ENCODE peak calls at places on chromosomes 13 and 19, in nine cellular contexts. One of them, this sample, is unnamed.

GRCh38 chr19:48481846-48482639 is 12.9 kb downstream of the CYTH2 start:
- DNase-seq in endodermal cell: peak; percentile 34
- DNase-seq in ascending aorta: no peak
- DNase-seq in suprapubic skin: no peak
- DNase-seq in HepG2: no peak
- DNase-seq in GM23248: peak; percentile 76
- DNase-seq in heart right ventricle: no peak
- DNase-seq in sigmoid colon: no peak
- DNase-seq in Peyer's patch: no peak
- DNase-seq in this sample: no peak

GRCh38 chr13:86960876-86961275 is 710.3 kb upstream of the SLITRK5 start:
- DNase-seq in suprapubic skin: no peak
- DNase-seq in heart right ventricle: no peak
- DNase-seq in HepG2: no peak
- DNase-seq in endodermal cell: no peak
- DNase-seq in ascending aorta: no peak
- DNase-seq in GM23248: peak; percentile 36
- DNase-seq in Peyer's patch: no peak
- DNase-seq in sigmoid colon: no peak
- DNase-seq in this sample: no peak

GRCh38 chr13:32017449-32017848 is 14.1 kb upstream of the FRY start:
- DNase-seq in sigmoid colon: no peak
- DNase-seq in suprapubic skin: no peak
- DNase-seq in ascending aorta: no peak
- DNase-seq in Peyer's patch: no peak
- DNase-seq in GM23248: no peak
- DNase-seq in heart right ventricle: no peak
- DNase-seq in HepG2: no peak
- DNase-seq in endodermal cell: no peak
- DNase-seq in this sample: no peak

GRCh38 chr19:27392027-27392632 is 1820.8 kb downstream of the UQCRFS1 start:
- DNase-seq in suprapubic skin: peak; percentile 67
- DNase-seq in sigmoid colon: no peak
- DNase-seq in endodermal cell: peak; percentile 20
- DNase-seq in heart right ventricle: no peak
- DNase-seq in GM23248: no peak
- DNase-seq in ascending aorta: no peak
- DNase-seq in HepG2: no peak
- DNase-seq in Peyer's patch: no peak
- DNase-seq in this sample: no peak

GRCh38 chr13:97653741-97654140 is 219.8 kb downstream of the RAP2A start:
- DNase-seq in heart right ventricle: no peak
- DNase-seq in Peyer's patch: no peak
- DNase-seq in suprapubic skin: no peak
- DNase-seq in HepG2: no peak
- DNase-seq in GM23248: peak; percentile 45
- DNase-seq in endodermal cell: no peak
- DNase-seq in sigmoid colon: no peak
- DNase-seq in ascending aorta: no peak
- DNase-seq in this sample: no peak

GRCh38 chr19:4473708-4474503 is 1.8 kb downstream of the HDGFL2 start:
- DNase-seq in endodermal cell: peak; percentile 71
- DNase-seq in ascending aorta: no peak
- DNase-seq in sigmoid colon: no peak
- DNase-seq in GM23248: peak; percentile 59
- DNase-seq in suprapubic skin: no peak
- DNase-seq in Peyer's patch: no peak
- DNase-seq in heart right ventricle: no peak
- DNase-seq in HepG2: no peak
- DNase-seq in this sample: no peak

GRCh38 chr13:73210218-73210883 is 151.5 kb downstream of the KLF5 start:
- DNase-seq in GM23248: peak; percentile 15
- DNase-seq in endodermal cell: no peak
- DNase-seq in suprapubic skin: no peak
- DNase-seq in heart right ventricle: no peak
- DNase-seq in HepG2: peak; percentile 82
- DNase-seq in Peyer's patch: no peak
- DNase-seq in ascending aorta: no peak
- DNase-seq in sigmoid colon: no peak
- DNase-seq in this sample: no peak

GRCh38 chr13:32883501-32883900 is 132.7 kb upstream of the KL start:
- DNase-seq in Peyer's patch: no peak
- DNase-seq in GM23248: peak; percentile 57
- DNase-seq in suprapubic skin: no peak
- DNase-seq in sigmoid colon: no peak
- DNase-seq in ascending aorta: no peak
- DNase-seq in endodermal cell: no peak
- DNase-seq in heart right ventricle: no peak
- DNase-seq in HepG2: no peak
- DNase-seq in this sample: peak; percentile 44

GRCh38 chr19:22619371-22619770 is 14.8 kb upstream of the ZNF492 start:
- DNase-seq in suprapubic skin: peak; percentile 47
- DNase-seq in heart right ventricle: peak; percentile 42
- DNase-seq in sigmoid colon: no peak
- DNase-seq in endodermal cell: no peak
- DNase-seq in HepG2: no peak
- DNase-seq in ascending aorta: no peak
- DNase-seq in Peyer's patch: no peak
- DNase-seq in GM23248: no peak
- DNase-seq in this sample: no peak

GRCh38 chr13:27997904-27998522 is 9.5 kb upstream of the URAD start:
- DNase-seq in suprapubic skin: no peak
- DNase-seq in sigmoid colon: no peak
- DNase-seq in Peyer's patch: peak; percentile 78
- DNase-seq in heart right ventricle: peak; percentile 67
- DNase-seq in ascending aorta: no peak
- DNase-seq in endodermal cell: peak; percentile 86
- DNase-seq in GM23248: peak; percentile 71
- DNase-seq in HepG2: peak; percentile 48
- DNase-seq in this sample: peak; percentile 55

GRCh38 chr13:39913928-39914327 is 258.5 kb downstream of the COG6 start:
- DNase-seq in ascending aorta: no peak
- DNase-seq in heart right ventricle: no peak
- DNase-seq in endodermal cell: no peak
- DNase-seq in sigmoid colon: peak; percentile 73
- DNase-seq in Peyer's patch: no peak
- DNase-seq in HepG2: no peak
- DNase-seq in GM23248: peak; percentile 13
- DNase-seq in suprapubic skin: no peak
- DNase-seq in this sample: no peak

GRCh38 chr13:32905063-32905863 is 111.0 kb upstream of the KL start:
- DNase-seq in HepG2: no peak
- DNase-seq in suprapubic skin: no peak
- DNase-seq in endodermal cell: no peak
- DNase-seq in heart right ventricle: no peak
- DNase-seq in GM23248: peak; percentile 67
- DNase-seq in ascending aorta: no peak
- DNase-seq in Peyer's patch: no peak
- DNase-seq in sigmoid colon: no peak
- DNase-seq in this sample: no peak

GRCh38 chr19:45117666-45118065 is 24.7 kb downstream of the PPP1R37 start:
- DNase-seq in ascending aorta: no peak
- DNase-seq in GM23248: no peak
- DNase-seq in sigmoid colon: no peak
- DNase-seq in heart right ventricle: no peak
- DNase-seq in Peyer's patch: no peak
- DNase-seq in endodermal cell: no peak
- DNase-seq in suprapubic skin: no peak
- DNase-seq in HepG2: no peak
- DNase-seq in this sample: no peak

GRCh38 chr19:35756373-35757230 is at the start of gene HSPB6:
- DNase-seq in ascending aorta: no peak
- DNase-seq in sigmoid colon: peak; percentile 90
- DNase-seq in endodermal cell: peak; percentile 76
- DNase-seq in suprapubic skin: no peak
- DNase-seq in HepG2: no peak
- DNase-seq in GM23248: peak; percentile 80
- DNase-seq in heart right ventricle: peak; percentile 76
- DNase-seq in Peyer's patch: no peak
- DNase-seq in this sample: peak; percentile 53

GRCh38 chr13:71603255-71603654 is 263.7 kb downstream of the DACH1 start:
- DNase-seq in GM23248: no peak
- DNase-seq in Peyer's patch: no peak
- DNase-seq in endodermal cell: no peak
- DNase-seq in suprapubic skin: no peak
- DNase-seq in ascending aorta: no peak
- DNase-seq in sigmoid colon: no peak
- DNase-seq in heart right ventricle: no peak
- DNase-seq in HepG2: no peak
- DNase-seq in this sample: no peak

GRCh38 chr13:49587311-49587847 is 2.0 kb upstream of the RCBTB1 start:
- DNase-seq in HepG2: peak; percentile 80
- DNase-seq in GM23248: peak; percentile 57
- DNase-seq in heart right ventricle: no peak
- DNase-seq in ascending aorta: no peak
- DNase-seq in Peyer's patch: no peak
- DNase-seq in sigmoid colon: no peak
- DNase-seq in suprapubic skin: no peak
- DNase-seq in endodermal cell: no peak
- DNase-seq in this sample: no peak

GRCh38 chr19:47075179-47075811 is 26.9 kb upstream of the TMEM160 start:
- DNase-seq in heart right ventricle: no peak
- DNase-seq in ascending aorta: no peak
- DNase-seq in sigmoid colon: no peak
- DNase-seq in Peyer's patch: no peak
- DNase-seq in suprapubic skin: no peak
- DNase-seq in endodermal cell: no peak
- DNase-seq in HepG2: no peak
- DNase-seq in GM23248: no peak
- DNase-seq in this sample: no peak

GRCh38 chr19:28500982-28501633 is 711.8 kb downstream of the UQCRFS1 start:
- DNase-seq in sigmoid colon: peak; percentile 34
- DNase-seq in Peyer's patch: no peak
- DNase-seq in ascending aorta: no peak
- DNase-seq in heart right ventricle: no peak
- DNase-seq in endodermal cell: peak; percentile 13
- DNase-seq in GM23248: no peak
- DNase-seq in suprapubic skin: no peak
- DNase-seq in HepG2: no peak
- DNase-seq in this sample: no peak
- H3K9me3 ChIP-seq in sigmoid colon: no peaks in the 10 kb centered on the region
- H3K9me3 ChIP-seq in Peyer's patch: no peaks in the 10 kb centered on the region
- H3K9me3 ChIP-seq in ascending aorta: no peaks in the 10 kb centered on the region
- H3K9me3 ChIP-seq in heart right ventricle: no peaks in the 10 kb centered on the region
- H3K9me3 ChIP-seq in endodermal cell: no peaks in the 10 kb centered on the region
- H3K9me3 ChIP-seq in GM23248: no peaks in the 10 kb centered on the region
- H3K9me3 ChIP-seq in suprapubic skin: no peaks in the 10 kb centered on the region
- H3K9me3 ChIP-seq in HepG2: peaks cover 82% of the 10 kb centered on the region
- H3K9me3 ChIP-seq in this sample: no peaks in the 10 kb centered on the region

DNA sequence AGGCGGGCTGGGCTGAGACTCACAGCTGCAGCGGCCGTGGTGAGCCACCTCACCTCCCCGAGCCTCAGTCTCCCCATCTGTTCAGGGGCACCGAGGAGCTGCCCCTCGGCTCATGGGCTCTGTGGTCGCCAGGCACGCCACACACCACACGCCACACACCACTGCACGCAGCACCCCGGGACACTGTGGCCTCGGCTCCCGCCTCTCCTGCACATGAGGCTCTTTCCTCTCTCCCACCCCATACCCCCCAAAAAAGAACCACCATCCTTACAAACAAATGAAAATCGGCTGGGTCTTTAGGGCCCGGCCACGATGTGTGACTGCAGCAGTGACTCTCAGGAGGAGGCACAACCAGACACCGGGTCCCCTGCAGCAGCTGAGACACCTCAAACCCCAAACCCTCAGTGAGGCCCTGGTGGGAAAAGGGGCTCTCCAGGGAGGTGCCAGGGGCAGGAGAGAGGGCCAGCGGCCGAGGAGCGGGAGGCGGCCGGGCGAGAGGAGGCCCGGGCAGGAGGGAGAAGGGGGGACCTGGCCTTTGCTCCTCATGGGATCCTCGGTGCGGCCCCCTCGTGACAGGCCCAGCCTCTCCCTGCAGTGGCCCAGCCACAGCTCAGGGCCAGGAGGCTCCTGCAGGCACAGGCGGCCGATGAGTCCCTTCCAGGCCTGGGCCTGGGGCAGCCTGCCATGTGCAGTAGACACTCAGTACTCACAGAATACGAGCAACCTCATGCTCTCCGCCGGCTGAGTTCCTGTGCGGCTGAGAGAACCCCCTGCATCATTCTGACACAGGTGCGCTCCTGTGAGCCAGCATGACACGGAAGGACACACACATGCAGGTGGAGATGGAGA is 66.3 kb downstream of the RASA3 start:
- DNase-seq in suprapubic skin: no peak
- DNase-seq in Peyer's patch: peak; percentile 80
- DNase-seq in sigmoid colon: peak; percentile 82
- DNase-seq in HepG2: no peak
- DNase-seq in heart right ventricle: peak; percentile 38
- DNase-seq in endodermal cell: no peak
- DNase-seq in ascending aorta: no peak
- DNase-seq in GM23248: peak; percentile 51
- DNase-seq in this sample: no peak
- H3K4me3 ChIP-seq in suprapubic skin: peak overlapping the region; percentile 32
- H3K4me3 ChIP-seq in Peyer's patch: peak overlapping the region; percentile 40
- H3K4me3 ChIP-seq in sigmoid colon: no peak overlapping the region
- H3K4me3 ChIP-seq in HepG2: no peak overlapping the region
- H3K4me3 ChIP-seq in heart right ventricle: no peak overlapping the region
- H3K4me3 ChIP-seq in endodermal cell: no peak overlapping the region
- H3K4me3 ChIP-seq in ascending aorta: no peak overlapping the region
- H3K4me3 ChIP-seq in GM23248: peak overlapping the region; percentile 66
- H3K4me3 ChIP-seq in this sample: no peak overlapping the region

GRCh38 chr13:74250738-74251190 is 116.6 kb upstream of the KLF12 start:
- DNase-seq in sigmoid colon: no peak
- DNase-seq in ascending aorta: no peak
- DNase-seq in heart right ventricle: no peak
- DNase-seq in HepG2: no peak
- DNase-seq in GM23248: peak; percentile 92
- DNase-seq in suprapubic skin: no peak
- DNase-seq in Peyer's patch: no peak
- DNase-seq in endodermal cell: no peak
- DNase-seq in this sample: peak; percentile 19
- H3K9me3 ChIP-seq in sigmoid colon: no peaks in the 10 kb centered on the region
- H3K9me3 ChIP-seq in ascending aorta: no peaks in the 10 kb centered on the region
- H3K9me3 ChIP-seq in heart right ventricle: no peaks in the 10 kb centered on the region
- H3K9me3 ChIP-seq in HepG2: no peaks in the 10 kb centered on the region
- H3K9me3 ChIP-seq in GM23248: no peaks in the 10 kb centered on the region
- H3K9me3 ChIP-seq in suprapubic skin: no peaks in the 10 kb centered on the region
- H3K9me3 ChIP-seq in Peyer's patch: no peaks in the 10 kb centered on the region
- H3K9me3 ChIP-seq in endodermal cell: no peaks in the 10 kb centered on the region
- H3K9me3 ChIP-seq in this sample: peaks cover 7% of the 10 kb centered on the region

DNA sequence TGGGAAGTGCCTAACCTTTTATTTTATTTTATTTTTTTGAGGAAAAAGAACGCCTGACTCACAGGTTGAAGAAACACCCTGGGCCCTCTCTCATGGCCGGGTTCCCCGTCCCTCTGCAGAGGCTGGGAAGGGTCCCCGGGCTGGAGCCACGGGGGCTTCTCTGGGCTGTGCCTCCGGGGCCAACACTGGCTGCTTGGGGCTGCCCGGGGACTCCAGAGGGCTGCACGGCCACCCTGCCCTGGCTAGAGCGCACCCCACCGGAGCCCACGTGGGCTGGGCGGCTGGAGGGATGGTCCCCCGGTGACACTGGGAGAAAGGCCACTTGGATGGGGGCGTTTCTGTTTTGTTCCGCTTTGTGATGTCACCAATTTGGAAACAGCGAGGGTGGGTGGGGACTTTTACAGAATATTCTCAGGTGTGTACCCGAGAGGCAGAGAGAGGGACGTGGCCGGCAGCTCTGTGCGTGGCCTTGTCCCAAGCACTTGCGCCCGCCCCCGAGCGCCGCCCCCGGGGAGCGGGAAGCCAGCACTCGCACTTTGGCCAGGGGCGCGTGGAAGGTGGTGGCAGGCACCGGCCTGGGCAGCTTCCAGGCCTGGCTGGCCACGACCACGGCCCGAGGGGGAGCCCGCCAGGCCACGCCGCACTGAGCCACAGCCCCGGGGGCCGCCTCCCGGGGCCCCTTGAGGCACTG is 13.9 kb upstream of the GNA15 start:
- DNase-seq in suprapubic skin: no peak
- DNase-seq in ascending aorta: no peak
- DNase-seq in HepG2: no peak
- DNase-seq in endodermal cell: no peak
- DNase-seq in GM23248: no peak
- DNase-seq in sigmoid colon: no peak
- DNase-seq in heart right ventricle: no peak
- DNase-seq in Peyer's patch: no peak
- DNase-seq in this sample: no peak
- H3K4me3 ChIP-seq in suprapubic skin: no peak overlapping the region
- H3K4me3 ChIP-seq in ascending aorta: no peak overlapping the region
- H3K4me3 ChIP-seq in HepG2: no peak overlapping the region
- H3K4me3 ChIP-seq in endodermal cell: no peak overlapping the region
- H3K4me3 ChIP-seq in GM23248: no peak overlapping the region
- H3K4me3 ChIP-seq in sigmoid colon: no peak overlapping the region
- H3K4me3 ChIP-seq in heart right ventricle: no peak overlapping the region
- H3K4me3 ChIP-seq in Peyer's patch: no peak overlapping the region
- H3K4me3 ChIP-seq in this sample: no peak overlapping the region

This sample was measured in MG63.